ENCODE peak calls at places on chromosomes 7 and 10, in eight cellular contexts. M is HAP-1; N is CD4-positive, CD25-positive, alpha-beta regulatory T cell; D is body of pancreas; I is cardiac fibroblast; S is stimulated activated CD4-positive, alpha-beta T cell treated with anti-CD3 and anti-CD28 coated beads, TNF-alpha, amount 100 ng/mL, for 1 hour; W is NCI-H1105; K is Calu3. H is an unnamed sample.

GRCh38 chr7:519974-520458 is 370 bp upstream of the PDGFA start:
- DNase-seq in M (peak), N (no peak), D (peak), I (peak), S (no peak), W (no peak), K (peak), H (peak)

GRCh38 chr7:55396386-55396785 is 31.2 kb downstream of the LANCL2 start:
- DNase-seq in M (no peak), N (no peak), D (no peak), I (no peak), S (no peak), W (no peak), K (no peak), H (no peak)

GRCh38 chr7:80781561-80781979 is 137.3 kb downstream of the SEMA3C start:
- DNase-seq in M (peak), N (no peak), D (no peak), I (peak), S (no peak), W (peak), K (no peak), H (no peak)

GRCh38 chr7:65953321-65953720 is 28.7 kb downstream of the GUSB start:
- DNase-seq in M (no peak), N (no peak), D (no peak), I (no peak), S (no peak), W (no peak), K (no peak), H (no peak)

GRCh38 chr7:87218941-87219544 is 489 bp downstream of the TMEM243 start:
- DNase-seq in M (peak), N (peak), D (peak), I (peak), S (no peak), W (no peak), K (peak), H (peak)

GRCh38 chr7:95088536-95088935 is 181.1 kb downstream of the PPP1R9A start:
- DNase-seq in M (no peak), N (no peak), D (no peak), I (no peak), S (no peak), W (no peak), K (no peak), H (no peak)

GRCh38 chr10:67788028-67788886 is 49.7 kb downstream of the DNAJC12 start:
- DNase-seq in M (peak), N (peak), D (peak), I (peak), S (peak), W (no peak), K (peak), H (no peak)

GRCh38 chr10:58140706-58141347 is 126.9 kb downstream of the IPMK start:
- DNase-seq in M (no peak), N (no peak), D (no peak), I (no peak), S (no peak), W (no peak), K (no peak), H (no peak)

GRCh38 chr10:121593267-121593666 is 5.0 kb downstream of the FGFR2 start:
- DNase-seq in M (no peak), N (no peak), D (no peak), I (no peak), S (no peak), W (no peak), K (no peak), H (peak)

GRCh38 chr7:136303162-136303561 is 326.0 kb upstream of the MTPN start:
- DNase-seq in M (no peak), N (no peak), D (no peak), I (no peak), S (no peak), W (no peak), K (no peak), H (no peak)

GRCh38 chr10:88932539-88933256 is 19.9 kb downstream of the ACTA2 start:
- DNase-seq in M (peak), N (peak), D (peak), I (peak), S (peak), W (peak), K (peak), H (peak)